ENCODE peak calls at places on chromosomes 4 and X, in six cellular contexts. L, J, N, U, V and K are unnamed samples.

GRCh38 chr4:87732033-87732770 is 67.2 kb upstream of the IBSP start:
- DNase-seq in U (no peak), N (no peak), L (no peak), J (no peak), V (no peak), K (no peak)

GRCh38 chr4:15457401-15458201 is 12.1 kb upstream of the CC2D2A start:
- DNase-seq in L (no peak), J (peak; percentile 53), N (no peak), U (peak; percentile 86), V (no peak), K (peak; percentile 64)

GRCh38 chrX:38985375-38985774 is 184.1 kb downstream of the MID1IP1 start:
- DNase-seq in U (peak; percentile 33), V (no peak), L (no peak), N (no peak), J (no peak), K (peak; percentile 18)

GRCh38 chr4:100430441-100430840 is 87.4 kb downstream of the EMCN start:
- DNase-seq in V (no peak), N (no peak), L (no peak), U (peak; percentile 82), J (no peak), K (no peak)

GRCh38 chr4:53702334-53703266 is 111.3 kb upstream of the LNX1 start:
- DNase-seq in V (peak; percentile 30), N (peak; percentile 49), J (peak; percentile 89), U (peak; percentile 63), L (no peak), K (peak; percentile 98)

GRCh38 chr4:87093443-87094123 is 126.8 kb downstream of the KLHL8 start:
- DNase-seq in U (peak; percentile 67), V (no peak), J (peak; percentile 69), N (no peak), L (peak; percentile 5), K (peak; percentile 45)

GRCh38 chrX:81195712-81196111 is 6.0 kb downstream of the HMGN5 start:
- DNase-seq in L (peak; percentile 35), V (no peak), U (peak; percentile 53), J (peak; percentile 14), N (peak; percentile 57), K (peak; percentile 48)

GRCh38 chrX:110120025-110120424 is 117.1 kb downstream of the TMEM164 start:
- DNase-seq in N (no peak), V (no peak), U (no peak), J (no peak), L (no peak), K (no peak)

GRCh38 chrX:44872319-44872816 is 620 bp upstream of the KDM6A start:
- DNase-seq in U (no peak), J (peak; percentile 89), L (no peak), V (no peak), N (no peak), K (peak; percentile 16)

GRCh38 chr4:103915224-103915869 is 195.6 kb upstream of the TACR3 start:
- DNase-seq in N (no peak), L (no peak), U (peak; percentile 32), J (peak; percentile 15), V (no peak), K (peak; percentile 6)

GRCh38 chr4:138870739-138871633 is 144.6 kb upstream of the NOCT start:
- DNase-seq in J (peak; percentile 91), V (peak; percentile 59), N (peak; percentile 84), U (peak; percentile 81), L (peak; percentile 11), K (peak; percentile 53)

GRCh38 chr4:17232575-17233253 is 279.2 kb downstream of the QDPR start:
- DNase-seq in V (peak; percentile 16), U (no peak), J (no peak), L (no peak), N (no peak), K (peak; percentile 72)

GRCh38 chr4:142960134-142960533 is 114.0 kb upstream of the INPP4B start:
- DNase-seq in N (no peak), L (no peak), U (no peak), V (no peak), J (no peak), K (no peak)

GRCh38 chr4:185370291-185370690 is 25.4 kb downstream of the LRP2BP start:
- DNase-seq in L (no peak), N (no peak), V (no peak), J (no peak), U (no peak), K (no peak)

GRCh38 chr4:156545003-156545785 is 426.4 kb downstream of the PDGFC start:
- DNase-seq in U (peak; percentile 3), L (no peak), V (no peak), J (no peak), N (no peak), K (no peak)

GRCh38 chr4:77418333-77418732 is 187.3 kb upstream of the CXCL13 start:
- DNase-seq in U (peak; percentile 26), N (no peak), V (no peak), L (no peak), J (peak; percentile 8), K (peak; percentile 21)

GRCh38 chr4:83013420-83013867 is 2.8 kb upstream of the LIN54 start:
- DNase-seq in U (no peak), J (no peak), V (no peak), N (no peak), L (no peak), K (no peak)

GRCh38 chrX:24154490-24155034 is 5.0 kb downstream of the ZFX start:
- DNase-seq in N (no peak), V (no peak), L (no peak), J (no peak), U (no peak), K (no peak)

GRCh38 chr4:40202474-40202873 is 5.6 kb downstream of the RHOH start:
- DNase-seq in U (no peak), L (no peak), N (no peak), J (no peak), V (no peak), K (no peak)

GRCh38 chrX:34126011-34126410 is 6.1 kb downstream of the FAM47A start:
- DNase-seq in V (no peak), L (no peak), J (no peak), U (no peak), N (no peak), K (no peak)

GRCh38 chr4:17817027-17817426 is 6.2 kb downstream of the NCAPG start:
- DNase-seq in L (no peak), V (no peak), N (no peak), U (peak; percentile 82), J (peak; percentile 44), K (peak; percentile 56)

GRCh38 chr4:174425669-174426068 is 96.6 kb downstream of the HPGD start:
- DNase-seq in V (no peak), J (no peak), L (no peak), U (no peak), N (no peak), K (no peak)

GRCh38 chr4:8122746-8123145 is 35.9 kb downstream of the ABLIM2 start:
- DNase-seq in N (no peak), V (no peak), J (no peak), L (no peak), U (no peak), K (no peak)

GRCh38 chrX:132063862-132064261 is 40.8 kb downstream of the STK26 start:
- DNase-seq in J (no peak), N (no peak), V (no peak), U (no peak), L (no peak), K (peak; percentile 0)

GRCh38 chr4:89290727-89291126 is 16.9 kb downstream of the GPRIN3 start:
- DNase-seq in V (no peak), N (no peak), U (no peak), J (no peak), L (no peak), K (no peak)

GRCh38 chrX:102712967-102713677 is 874 bp downstream of the GPRASP2 start:
- DNase-seq in V (peak; percentile 30), J (peak; percentile 71), L (no peak), U (peak; percentile 6), N (peak; percentile 54), K (peak; percentile 37)

GRCh38 chrX:10245219-10245618 is 88.4 kb downstream of the CLCN4 start:
- DNase-seq in N (no peak), U (no peak), L (no peak), J (no peak), V (no peak), K (no peak)

GRCh38 chr4:4384837-4385236 is 2.1 kb upstream of the NSG1 start:
- DNase-seq in U (no peak), J (peak; percentile 62), L (no peak), N (peak; percentile 78), V (no peak), K (no peak)

GRCh38 chrX:39406799-39407198 is 605.5 kb downstream of the MID1IP1 start:
- DNase-seq in U (no peak), V (no peak), N (no peak), J (no peak), L (no peak), K (no peak)

GRCh38 chrX:96314974-96315373 is 369.7 kb upstream of the DIAPH2 start:
- DNase-seq in U (no peak), V (no peak), J (no peak), N (no peak), L (no peak), K (peak; percentile 72)

GRCh38 chr4:140052050-140052449 is 101.9 kb downstream of the MAML3 start:
- DNase-seq in J (no peak), L (no peak), U (peak; percentile 28), V (no peak), N (no peak), K (peak; percentile 51)

GRCh38 chr4:173835863-173836262 is 305.8 kb upstream of the HAND2 start:
- DNase-seq in V (no peak), J (peak; percentile 31), L (no peak), N (no peak), U (no peak), K (peak; percentile 63)

GRCh38 chr4:23041501-23041900 is 348.8 kb downstream of the GBA3 start:
- DNase-seq in V (no peak), N (no peak), L (no peak), U (no peak), J (no peak), K (peak; percentile 26)

GRCh38 chr4:20137176-20137575 is 114.5 kb upstream of the SLIT2 start:
- DNase-seq in N (no peak), V (no peak), J (no peak), U (no peak), L (no peak), K (peak; percentile 76)

GRCh38 chr4:25799522-25799921 is 63.3 kb downstream of the SEL1L3 start:
- DNase-seq in N (no peak), L (no peak), V (no peak), U (no peak), J (no peak), K (no peak)

GRCh38 chrX:34275710-34276109 is 143.6 kb upstream of the FAM47A start:
- DNase-seq in N (no peak), V (no peak), J (no peak), U (peak; percentile 30), L (no peak), K (no peak)

GRCh38 chrX:132612990-132613564 is 124.2 kb upstream of the MBNL3 start:
- DNase-seq in J (peak; percentile 24), U (peak; percentile 6), N (peak; percentile 54), L (peak; percentile 4), V (peak; percentile 7), K (peak; percentile 16)